ENCODE peak calls at places on chromosomes 6 and 20, in seven cellular contexts. A is AG09309, Q is choroid plexus epithelial cell, B is lung, J is cardiac fibroblast, H is upper lobe of right lung, N is brain microvascular endothelial cell. U is an unnamed sample.

GRCh38 chr20:44736170-44737021 is 9.3 kb upstream of the KCNK15 start:
- DNase-seq in A (no peak), Q (peak; percentile 93), B (peak; percentile 66), J (peak; percentile 94), H (no peak), N (peak; percentile 83), U (peak; percentile 42)

GRCh38 chr20:24378651-24379050 is 90.8 kb upstream of the SYNDIG1 start:
- DNase-seq in A (no peak), Q (no peak), B (no peak), J (no peak), H (no peak), N (no peak), U (no peak)

GRCh38 chr20:44651507-44652373 is at the start of gene ADA:
- DNase-seq in A (no peak), Q (peak; percentile 32), B (peak; percentile 55), J (peak; percentile 43), H (peak; percentile 84), N (peak; percentile 25), U (peak; percentile 82)

GRCh38 chr20:21901470-21902275 is 196.2 kb downstream of the PAX1 start:
- DNase-seq in A (no peak), Q (no peak), B (no peak), J (no peak), H (no peak), N (no peak), U (no peak)

GRCh38 chr20:51409192-51409875 is 133.2 kb downstream of the NFATC2 start:
- DNase-seq in A (no peak), Q (no peak), B (no peak), J (no peak), H (no peak), N (no peak), U (no peak)

GRCh38 chr6:9520417-9521151 is 894.3 kb downstream of the TFAP2A start:
- DNase-seq in A (no peak), Q (peak; percentile 88), B (no peak), J (peak; percentile 83), H (no peak), N (peak; percentile 84), U (no peak)

GRCh38 chr6:114377881-114378280 is 35.1 kb upstream of the HS3ST5 start:
- DNase-seq in A (no peak), Q (no peak), B (no peak), J (no peak), H (no peak), N (no peak), U (no peak)

GRCh38 chr20:24998631-24999445 is 6.3 kb upstream of the APMAP start:
- DNase-seq in A (no peak), Q (no peak), B (no peak), J (no peak), H (no peak), N (no peak), U (peak; percentile 19)

GRCh38 chr6:56693246-56693607 is 50.5 kb upstream of the DST start:
- DNase-seq in A (peak; percentile 87), Q (peak; percentile 88), B (peak; percentile 62), J (peak; percentile 93), H (peak; percentile 69), N (peak; percentile 79), U (peak; percentile 94)

GRCh38 chr20:24086121-24086520 is 97.5 kb upstream of the GGTLC1 start:
- DNase-seq in A (no peak), Q (no peak), B (no peak), J (no peak), H (no peak), N (no peak), U (no peak)

DNA sequence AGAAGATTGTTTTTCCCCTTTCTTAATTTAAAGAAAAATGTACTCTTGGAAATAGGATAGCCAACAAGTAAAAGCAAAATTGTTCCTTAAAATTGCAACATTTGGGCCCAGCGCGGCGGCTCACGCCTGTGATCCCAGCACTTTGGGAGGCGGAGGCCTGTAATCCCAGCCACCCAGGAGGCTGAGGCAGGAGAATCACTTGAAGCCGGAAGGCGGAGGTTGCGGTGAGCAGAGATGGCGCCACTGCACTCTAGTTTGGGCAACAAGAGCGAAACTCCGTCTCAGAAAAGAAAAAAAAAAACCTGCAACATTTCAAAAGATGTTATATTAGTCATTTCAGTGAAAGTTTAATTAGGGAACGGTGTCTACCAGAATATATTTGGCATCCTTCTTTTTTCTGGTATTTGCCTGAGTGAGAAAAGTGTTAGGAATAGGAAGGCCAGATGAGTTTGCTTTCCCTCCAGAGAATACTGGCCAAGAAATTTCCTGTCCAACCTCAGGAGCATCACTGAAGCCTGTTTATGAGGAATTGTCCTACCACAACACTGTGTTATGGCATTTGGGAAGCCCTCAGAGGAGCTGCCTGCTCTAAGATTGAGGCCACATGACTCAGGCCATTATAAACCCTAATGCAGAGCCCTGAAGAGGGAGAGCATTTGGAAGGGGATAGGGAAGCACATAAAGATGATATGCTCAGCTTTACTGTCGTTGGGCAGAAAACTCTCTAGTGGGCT is 1.2 kb upstream of the GJA1 start:
- DNase-seq in A (peak; percentile 61), Q (no peak), B (no peak), J (no peak), H (no peak), N (no peak), U (no peak)
- H3K4me3 ChIP-seq in A (no peak overlapping the region), Q (no peak overlapping the region), B (no peak overlapping the region), J (no peak overlapping the region), H (no peak overlapping the region), N (no peak overlapping the region), U (no peak overlapping the region)

GRCh38 chr20:10047427-10047826 is 12.6 kb downstream of the ANKEF1 start:
- DNase-seq in A (no peak), Q (peak; percentile 16), B (no peak), J (no peak), H (no peak), N (no peak), U (no peak)

DNA sequence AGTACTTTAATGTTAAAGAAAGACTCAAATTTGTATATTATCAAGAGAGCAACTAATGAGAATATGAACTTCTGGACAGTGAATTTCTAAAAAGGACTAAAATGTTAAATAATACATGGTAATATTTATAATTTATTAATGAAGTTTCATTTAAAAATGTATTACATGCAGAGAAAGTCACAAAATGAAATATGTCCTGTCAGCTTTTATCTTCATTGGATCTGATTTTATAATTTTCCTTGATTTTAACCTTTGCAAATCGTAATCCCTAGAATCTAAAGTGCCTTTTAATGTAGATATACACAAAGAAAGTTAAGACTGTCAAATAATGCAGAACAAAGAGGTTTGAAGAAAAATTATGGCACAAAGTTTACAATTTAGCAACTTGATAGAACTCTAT is 16.4 kb downstream of the ANKEF1 start:
- DNase-seq in A (no peak), Q (no peak), B (no peak), J (no peak), H (no peak), N (no peak), U (no peak)
- H3K4me3 ChIP-seq in A (no peak overlapping the region), Q (no peak overlapping the region), B (no peak overlapping the region), J (no peak overlapping the region), H (no peak overlapping the region), N (no peak overlapping the region), U (no peak overlapping the region)

DNA sequence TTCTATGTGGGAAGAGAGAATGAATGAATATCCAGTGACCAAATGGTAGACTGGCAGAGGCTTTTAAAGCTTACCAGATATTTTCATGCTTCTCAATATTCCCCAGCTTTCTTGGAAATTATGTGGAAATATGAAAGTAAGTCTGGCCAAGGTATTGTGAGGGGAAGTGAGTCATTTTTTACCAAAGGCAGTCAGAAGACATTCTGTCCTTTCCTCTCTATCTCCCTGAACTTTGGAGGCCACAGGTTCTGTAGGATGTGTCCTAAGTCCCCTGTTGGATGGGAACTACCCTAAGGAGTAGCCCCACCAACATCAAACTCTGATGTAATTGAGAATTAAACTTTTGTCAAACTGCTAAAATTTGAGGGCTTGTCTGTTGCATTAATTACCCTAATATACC is 593.8 kb upstream of the NRSN1 start:
- DNase-seq in A (no peak), Q (peak; percentile 65), B (no peak), J (peak; percentile 55), H (no peak), N (peak; percentile 7), U (no peak)
- H3K4me3 ChIP-seq in A (no peak overlapping the region), Q (no peak overlapping the region), B (no peak overlapping the region), J (no peak overlapping the region), H (no peak overlapping the region), N (no peak overlapping the region), U (no peak overlapping the region)

GRCh38 chr20:37347891-37348642 is 2.1 kb downstream of the SRC start:
- DNase-seq in A (no peak), Q (no peak), B (no peak), J (no peak), H (peak; percentile 52), N (no peak), U (no peak)

GRCh38 chr20:37346526-37347346 is 796 bp downstream of the SRC start:
- DNase-seq in A (no peak), Q (no peak), B (no peak), J (no peak), H (no peak), N (no peak), U (peak; percentile 82)

GRCh38 chr20:37346232-37346525 is 239 bp downstream of the SRC start:
- DNase-seq in A (no peak), Q (no peak), B (no peak), J (no peak), H (no peak), N (no peak), U (no peak)

GRCh38 chr20:37348643-37349516 is 2.9 kb downstream of the SRC start:
- DNase-seq in A (no peak), Q (no peak), B (no peak), J (no peak), H (peak; percentile 44), N (no peak), U (no peak)

DNA sequence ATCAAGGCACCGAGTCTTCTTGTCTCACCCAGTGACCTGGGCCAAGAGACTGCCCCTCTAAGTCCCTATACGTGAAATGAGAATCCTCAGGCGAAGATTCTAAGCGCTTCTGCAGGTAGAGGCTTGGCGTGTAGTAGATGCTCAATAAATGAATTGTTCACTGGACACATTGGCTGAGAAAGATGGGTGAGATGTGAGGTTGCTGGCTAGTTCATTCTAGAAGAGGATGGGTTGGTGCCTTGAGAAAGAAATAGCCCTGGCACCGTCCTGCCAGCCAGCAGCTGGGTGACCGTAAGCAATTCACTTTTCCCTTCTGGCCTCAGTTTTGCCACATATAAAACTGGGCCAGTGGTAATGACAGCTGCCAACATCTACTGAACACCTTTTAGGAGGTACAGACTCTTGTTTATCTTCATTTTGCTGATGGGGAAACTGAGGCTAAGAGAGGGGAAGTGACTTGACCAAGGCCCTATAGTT is 1.4 kb downstream of the SRC start:
- DNase-seq in A (no peak), Q (no peak), B (no peak), J (no peak), H (no peak), N (no peak), U (no peak)
- H3K4me3 ChIP-seq in A (peak overlapping the region; percentile 71), Q (peak overlapping the region; percentile 64), B (no peak overlapping the region), J (peak overlapping the region; percentile 57), H (peak overlapping the region; percentile 67), N (peak overlapping the region; percentile 57), U (peak overlapping the region; percentile 38)

GRCh38 chr6:170436209-170436809 is 116.8 kb downstream of the PSMB1 start:
- DNase-seq in A (no peak), Q (no peak), B (no peak), J (no peak), H (no peak), N (no peak), U (no peak)
- H3K4me3 ChIP-seq in A (no peak overlapping the region), Q (no peak overlapping the region), B (no peak overlapping the region), J (no peak overlapping the region), H (no peak overlapping the region), N (no peak overlapping the region), U (no peak overlapping the region)

U was measured in kidney.